ENCODE peak calls at places on chromosome 10, in seven cellular contexts. Q, O, V, G, C, M and F are unnamed samples.

GRCh38 chr10:77835669-77836086 is 90.9 kb downstream of the DLG5 start:
- DNase-seq in Q (no peak), G (no peak), C (no peak), V (no peak), O (no peak), M (no peak), F (no peak)

GRCh38 chr10:114458216-114458615 is 53.9 kb upstream of the AFAP1L2 start:
- DNase-seq in O (no peak), G (no peak), M (no peak), V (no peak), C (no peak), Q (no peak), F (no peak)

GRCh38 chr10:99926925-99927718 is 82.6 kb downstream of the DNMBP start:
- DNase-seq in C (peak), G (no peak), V (no peak), M (peak), Q (no peak), O (no peak), F (peak)

GRCh38 chr10:76015245-76015644 is 583.8 kb downstream of the LRMDA start:
- DNase-seq in Q (no peak), M (no peak), V (no peak), C (no peak), O (no peak), G (no peak), F (peak)

GRCh38 chr10:26555719-26556368 is 117.7 kb downstream of the APBB1IP start:
- DNase-seq in V (no peak), G (no peak), Q (peak), C (peak), M (peak), O (no peak), F (peak)

GRCh38 chr10:96740579-96741281 is 20.4 kb upstream of the PIK3AP1 start:
- DNase-seq in M (no peak), G (no peak), Q (peak), V (peak), O (no peak), C (no peak), F (peak)

GRCh38 chr10:69459893-69460575 is 8.8 kb downstream of the TSPAN15 start:
- DNase-seq in V (no peak), O (no peak), M (no peak), Q (no peak), G (no peak), C (no peak), F (no peak)

GRCh38 chr10:1048349-1048731 is 579 bp downstream of the IDI1 start:
- DNase-seq in O (no peak), C (peak), V (no peak), M (no peak), Q (no peak), G (no peak), F (peak)

GRCh38 chr10:13475124-13475523 is 53.7 kb downstream of the BEND7 start:
- DNase-seq in C (no peak), O (no peak), G (no peak), M (no peak), Q (no peak), V (no peak), F (no peak)

GRCh38 chr10:86793696-86794095 is 37.3 kb downstream of the BMPR1A start:
- DNase-seq in G (no peak), V (no peak), O (no peak), C (no peak), M (no peak), Q (no peak), F (no peak)

GRCh38 chr10:93465806-93466675 is 16.1 kb downstream of the MYOF start:
- DNase-seq in G (no peak), M (peak), C (peak), Q (peak), O (no peak), V (no peak), F (peak)

GRCh38 chr10:70461397-70462348 is 16.9 kb upstream of the PALD1 start:
- DNase-seq in M (peak), G (peak), C (peak), O (peak), V (peak), Q (no peak), F (peak)

GRCh38 chr10:100008142-100008522 is 1.6 kb downstream of the DNMBP start:
- DNase-seq in M (no peak), V (no peak), C (peak), O (no peak), G (no peak), Q (no peak), F (no peak)

GRCh38 chr10:73997479-73997805 is 474 bp upstream of the VCL start:
- DNase-seq in G (no peak), V (peak), Q (no peak), O (no peak), C (no peak), M (no peak), F (no peak)

GRCh38 chr10:70967591-70968588 is 79.5 kb upstream of the PCBD1 start:
- DNase-seq in Q (no peak), V (no peak), O (no peak), G (no peak), M (no peak), C (no peak), F (peak)

GRCh38 chr10:91756286-91756685 is 41.9 kb upstream of the TNKS2 start:
- DNase-seq in M (no peak), C (peak), G (peak), Q (no peak), V (no peak), O (no peak), F (no peak)

GRCh38 chr10:100997364-100998182 is 2.0 kb upstream of the LZTS2 start:
- DNase-seq in V (peak), M (peak), G (no peak), O (peak), Q (peak), C (peak), F (peak)

GRCh38 chr10:124306922-124307371 is 111.8 kb downstream of the OAT start:
- DNase-seq in V (no peak), O (no peak), C (no peak), Q (no peak), M (no peak), G (no peak), F (no peak)

GRCh38 chr10:56231436-56231835 is 129.6 kb downstream of the ZWINT start:
- DNase-seq in C (no peak), M (peak), Q (no peak), G (no peak), V (no peak), O (no peak), F (no peak)

GRCh38 chr10:32105782-32106382 is 49.7 kb upstream of the KIF5B start:
- DNase-seq in V (no peak), O (no peak), M (no peak), Q (no peak), G (no peak), C (no peak), F (no peak)

GRCh38 chr10:123236122-123236521 is 81.9 kb downstream of the BUB3 start:
- DNase-seq in O (no peak), G (no peak), Q (no peak), V (no peak), C (no peak), M (no peak), F (no peak)

GRCh38 chr10:5393529-5393928 is 11.1 kb downstream of the TUBAL3 start:
- DNase-seq in Q (no peak), O (no peak), G (no peak), V (no peak), M (no peak), C (no peak), F (no peak)

GRCh38 chr10:123621910-123622309 is 44.2 kb upstream of the GPR26 start:
- DNase-seq in G (no peak), O (no peak), Q (no peak), C (no peak), M (no peak), V (no peak), F (no peak)

GRCh38 chr10:98536551-98536950 is 89.8 kb upstream of the HPS1 start:
- DNase-seq in V (no peak), C (no peak), O (no peak), M (peak), Q (no peak), G (no peak), F (no peak)

GRCh38 chr10:112115781-112116385 is 67.7 kb downstream of the GPAM start:
- DNase-seq in V (peak), M (peak), Q (no peak), C (peak), G (no peak), O (peak), F (no peak)

GRCh38 chr10:93079663-93080349 is 6.1 kb downstream of the CYP26A1 start:
- DNase-seq in G (no peak), Q (no peak), V (no peak), M (no peak), C (no peak), O (no peak), F (no peak)

GRCh38 chr10:76583711-76584161 is 1053.9 kb downstream of the KCNMA1 start:
- DNase-seq in G (peak), V (no peak), Q (no peak), C (peak), M (no peak), O (no peak), F (no peak)

GRCh38 chr10:5584895-5585516 is 60.2 kb downstream of the CALML3 start:
- DNase-seq in C (peak), Q (no peak), M (peak), G (no peak), V (peak), O (no peak), F (no peak)

GRCh38 chr10:49080071-49080470 is 35.3 kb downstream of the VSTM4 start:
- DNase-seq in O (no peak), M (no peak), V (no peak), C (peak), Q (no peak), G (no peak), F (no peak)

GRCh38 chr10:14953452-14954000 is 370 bp downstream of the DCLRE1C start:
- DNase-seq in C (peak), V (peak), G (peak), Q (no peak), M (peak), O (no peak), F (peak)

GRCh38 chr10:126264089-126265018 is 123.9 kb downstream of the ADAM12 start:
- DNase-seq in Q (no peak), G (no peak), O (no peak), C (peak), M (no peak), V (no peak), F (no peak)

GRCh38 chr10:5818894-5819293 is 5.7 kb upstream of the GDI2 start:
- DNase-seq in O (no peak), C (no peak), G (no peak), Q (peak), V (peak), M (no peak), F (no peak)

GRCh38 chr10:85864866-85865526 is 501.6 kb downstream of the GRID1 start:
- DNase-seq in C (no peak), G (no peak), M (no peak), Q (no peak), O (no peak), V (no peak), F (no peak)

DNA sequence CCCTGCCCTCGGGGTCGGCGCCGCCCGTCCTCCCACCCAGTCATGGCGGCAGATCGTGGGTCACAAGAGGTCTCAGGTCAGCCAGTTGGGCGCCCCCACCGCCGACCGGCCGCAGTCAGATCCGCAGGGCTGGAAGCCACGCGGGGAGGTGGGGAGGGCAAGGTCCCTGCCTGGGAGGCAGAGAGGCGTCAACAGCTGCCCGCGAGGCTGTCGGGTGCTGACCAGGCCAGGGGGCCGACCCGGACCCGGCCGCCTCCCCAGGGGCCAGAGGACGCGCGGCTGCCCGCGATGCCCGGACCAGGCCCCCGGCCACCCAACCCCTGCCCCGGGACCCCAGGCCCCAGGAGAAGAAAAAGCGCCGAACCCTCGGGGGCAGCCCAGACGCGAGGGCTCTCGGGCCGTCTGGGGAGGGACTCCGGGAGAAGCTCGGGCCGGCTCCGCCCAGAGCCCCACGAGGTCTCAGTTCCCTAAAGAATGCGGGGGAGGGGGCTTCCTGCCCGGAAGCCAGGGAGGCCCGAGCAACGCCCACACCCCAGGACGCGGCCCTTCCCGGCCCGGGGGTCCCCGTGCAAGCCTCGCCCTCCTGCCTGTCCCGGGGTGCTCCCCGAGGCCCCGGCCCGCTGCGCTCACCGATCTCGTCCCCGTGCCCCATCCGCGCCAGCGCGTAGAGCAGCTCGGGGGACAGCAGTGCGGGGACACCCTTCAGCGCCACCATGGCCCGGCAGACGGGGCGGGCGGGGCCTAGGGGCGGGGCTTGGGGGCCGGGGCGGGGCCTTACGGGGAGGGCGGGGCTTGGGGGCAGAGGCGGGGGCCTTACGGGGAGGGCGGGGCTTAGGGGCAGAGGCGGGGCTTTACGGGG is at the start of gene FUOM:
- DNase-seq in C (peak), Q (no peak), O (peak), M (peak), V (peak), G (no peak), F (no peak)
- TF ChIP-seq CTCF in C (no peak), Q (no peak), O (no peak), M (no peak), V (peak), G (no peak), F (no peak)

DNA sequence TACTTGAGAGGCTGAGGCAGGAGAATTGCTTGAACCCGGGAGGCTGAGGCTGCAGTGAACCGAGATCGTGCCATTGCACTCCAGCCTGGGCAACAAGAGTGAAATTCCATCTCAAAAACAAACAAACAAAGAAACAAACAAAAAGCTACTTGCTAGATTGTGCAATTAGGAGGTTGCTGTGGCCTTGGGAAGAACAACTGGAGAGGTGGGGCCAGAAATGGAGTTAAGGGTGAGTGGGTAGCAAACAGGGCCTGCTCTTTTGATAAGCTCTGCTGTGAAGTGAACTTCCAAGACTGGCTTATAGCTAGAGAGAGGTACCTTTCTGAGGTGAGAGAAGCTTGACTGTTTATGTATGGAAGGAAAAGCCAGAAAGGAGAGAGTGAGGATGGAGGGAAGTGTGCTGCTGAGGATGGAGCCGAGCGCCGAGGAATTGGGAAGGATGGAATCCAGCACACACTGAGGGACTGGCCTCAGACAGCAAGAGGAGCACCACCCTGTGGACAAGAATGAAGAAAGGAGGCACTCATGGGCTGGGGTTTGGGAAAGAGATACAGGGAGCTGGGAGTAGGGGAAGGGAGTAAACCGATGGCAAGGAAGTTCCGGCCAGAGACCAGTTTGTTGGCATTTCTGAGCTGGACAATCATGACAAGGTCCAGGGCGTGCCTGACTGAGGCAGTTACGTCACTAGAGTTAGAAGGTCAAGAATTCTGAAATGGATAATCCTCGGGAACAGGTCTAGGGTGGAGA is 7.0 kb upstream of the RPEL1 start:
- DNase-seq in Q (no peak), V (no peak), O (no peak), G (peak), M (peak), C (peak), F (peak)
- TF ChIP-seq CTCF in Q (no peak), V (peak), O (no peak), G (peak), M (peak), C (peak), F (no peak)

GRCh38 chr10:35481421-35481820 is 123.7 kb upstream of the GJD4 start:
- DNase-seq in Q (no peak), V (no peak), G (no peak), O (no peak), C (no peak), M (no peak), F (no peak)

DNA sequence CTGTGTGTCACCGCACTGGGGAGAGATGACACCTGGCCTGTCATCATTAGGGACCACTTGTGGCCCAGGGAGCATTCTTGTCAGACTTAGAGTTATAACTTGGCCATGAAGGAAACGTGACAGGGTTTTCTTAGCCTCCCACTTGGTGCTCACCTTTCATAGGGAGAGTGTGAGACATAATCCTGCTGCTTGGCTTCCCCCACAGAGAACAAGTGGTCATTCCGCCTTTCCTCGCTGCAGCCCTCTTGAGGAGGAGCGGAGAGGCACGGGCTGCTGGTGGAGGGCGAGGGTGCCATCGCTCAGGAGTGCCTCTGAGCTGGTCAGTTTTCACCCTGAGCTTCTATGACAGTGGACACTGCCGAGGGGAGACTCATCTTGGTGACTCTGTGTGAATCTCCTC is 125.0 kb upstream of the GJD4 start:
- DNase-seq in Q (no peak), O (no peak), M (no peak), V (no peak), G (no peak), C (no peak), F (no peak)
- TF ChIP-seq CTCF in Q (no peak), O (no peak), M (no peak), V (no peak), G (no peak), C (no peak), F (no peak)

GRCh38 chr10:130689743-130690626 is 553.8 kb downstream of the GLRX3 start:
- DNase-seq in V (no peak), C (no peak), G (no peak), M (no peak), Q (no peak), O (no peak), F (no peak)

GRCh38 chr10:130687566-130687965 is 551.4 kb downstream of the GLRX3 start:
- DNase-seq in V (no peak), O (no peak), C (no peak), M (no peak), G (no peak), Q (no peak), F (no peak)

GRCh38 chr10:130691787-130692186 is 555.6 kb downstream of the GLRX3 start:
- DNase-seq in M (no peak), Q (no peak), C (no peak), G (no peak), O (no peak), V (no peak), F (no peak)

GRCh38 chr10:130686680-130687300 is 550.6 kb downstream of the GLRX3 start:
- DNase-seq in G (no peak), Q (no peak), O (peak), V (no peak), M (no peak), C (no peak), F (no peak)
- TF ChIP-seq CTCF in G (no peak), Q (no peak), O (peak), V (peak), M (no peak), C (no peak), F (no peak)

GRCh38 chr10:36606234-36606839 is 519.1 kb upstream of the ANKRD30A start:
- DNase-seq in O (no peak), C (no peak), V (no peak), Q (no peak), M (no peak), G (no peak), F (no peak)
- TF ChIP-seq CTCF in O (no peak), C (no peak), V (no peak), Q (no peak), M (no peak), G (no peak), F (no peak)